ENCODE peak calls at places on chromosome 1, in seven cellular contexts. Q, S, V, I, E, R and H are unnamed samples.

GRCh38 chr1:45225598-45225997 is 19.2 kb upstream of the ZSWIM5 start:
- DNase-seq in Q (no peak), S (no peak), V (no peak), I (no peak), E (no peak), R (no peak), H (no peak)

GRCh38 chr1:60149254-60149653 is 75.7 kb upstream of the C1orf87 start:
- DNase-seq in Q (no peak), S (no peak), V (no peak), I (no peak), E (peak; percentile 18), R (no peak), H (no peak)

GRCh38 chr1:64489707-64490106 is 19.8 kb downstream of the CACHD1 start:
- DNase-seq in Q (no peak), S (no peak), V (no peak), I (no peak), E (no peak), R (no peak), H (no peak)

GRCh38 chr1:79373481-79374132 is 367.1 kb upstream of the ADGRL4 start:
- DNase-seq in Q (no peak), S (no peak), V (no peak), I (no peak), E (peak; percentile 62), R (no peak), H (no peak)

GRCh38 chr1:51240096-51240495 is 4.0 kb downstream of the RNF11 start:
- DNase-seq in Q (no peak), S (no peak), V (no peak), I (no peak), E (no peak), R (no peak), H (no peak)

GRCh38 chr1:161121838-161122237 is 3.9 kb downstream of the NIT1 start:
- DNase-seq in Q (no peak), S (no peak), V (no peak), I (no peak), E (no peak), R (no peak), H (no peak)

GRCh38 chr1:48263042-48263441 is 40.5 kb downstream of the SLC5A9 start:
- DNase-seq in Q (no peak), S (no peak), V (no peak), I (no peak), E (no peak), R (no peak), H (no peak)

GRCh38 chr1:180264595-180264994 is 34.5 kb downstream of the LHX4 start:
- DNase-seq in Q (no peak), S (no peak), V (no peak), I (no peak), E (no peak), R (no peak), H (no peak)

GRCh38 chr1:101282314-101283087 is 45.7 kb downstream of the S1PR1 start:
- DNase-seq in Q (no peak), S (no peak), V (no peak), I (no peak), E (no peak), R (no peak), H (no peak)

GRCh38 chr1:183366116-183366515 is 52.1 kb downstream of the NMNAT2 start:
- DNase-seq in Q (no peak), S (no peak), V (no peak), I (no peak), E (no peak), R (no peak), H (no peak)